ENCODE peak calls at places on chromosomes 12 and 14, in six cellular contexts. F is chondrocyte; H is omental fat pad; A is activated CD4-positive, alpha-beta T cell treated with anti-CD3 and anti-CD28 coated beads, Interleukin-2, amount 10 ng/mL, durations not matched to agents 7 days and 5 days; O is mucosa of gallbladder; Z is adrenal gland. P is an unnamed sample.

GRCh38 chr12:39919790-39920189 is 186.1 kb downstream of the SLC2A13 start:
- DNase-seq in F (no peak), H (no peak), A (no peak), O (peak; percentile 25), Z (no peak), P (peak; percentile 6)

GRCh38 chr12:10191865-10192264 is 13.0 kb downstream of the TMEM52B start:
- DNase-seq in F (no peak), H (no peak), A (no peak), O (no peak), Z (peak; percentile 21), P (no peak)

GRCh38 chr12:10178766-10179165 is at the start of gene TMEM52B:
- DNase-seq in F (no peak), H (no peak), A (no peak), O (no peak), Z (no peak), P (no peak)

GRCh38 chr12:86663691-86664090 is 407.5 kb upstream of the MGAT4C start:
- DNase-seq in F (no peak), H (no peak), A (no peak), O (no peak), Z (no peak), P (no peak)

GRCh38 chr14:101557811-101558738 is 3.2 kb upstream of the DIO3 start:
- DNase-seq in F (peak; percentile 74), H (no peak), A (no peak), O (no peak), Z (peak; percentile 23), P (peak; percentile 62)

GRCh38 chr12:78880078-78880477 is 15.5 kb downstream of the SYT1 start:
- DNase-seq in F (no peak), H (no peak), A (no peak), O (no peak), Z (no peak), P (no peak)

GRCh38 chr14:23360496-23360895 is 4.5 kb downstream of the EFS start:
- DNase-seq in F (no peak), H (no peak), A (no peak), O (no peak), Z (no peak), P (peak; percentile 13)

GRCh38 chr12:4997939-4998338 is 45.7 kb upstream of the KCNA5 start:
- DNase-seq in F (no peak), H (no peak), A (no peak), O (no peak), Z (peak; percentile 39), P (no peak)

GRCh38 chr12:561908-562593 is 101.2 kb downstream of the NINJ2 start:
- DNase-seq in F (no peak), H (no peak), A (no peak), O (no peak), Z (no peak), P (no peak)

GRCh38 chr14:67373347-67373746 is 13.2 kb downstream of the EIF2S1 start:
- DNase-seq in F (no peak), H (no peak), A (no peak), O (no peak), Z (no peak), P (no peak)

GRCh38 chr12:65499167-65499566 is 220.7 kb downstream of the MSRB3 start:
- DNase-seq in F (no peak), H (no peak), A (no peak), O (no peak), Z (no peak), P (no peak)

GRCh38 chr14:105456736-105457703 is 17.6 kb upstream of the CRIP2 start:
- DNase-seq in F (no peak), H (no peak), A (no peak), O (no peak), Z (no peak), P (no peak)

GRCh38 chr12:132400011-132400641 is 70.7 kb upstream of the GALNT9 start:
- DNase-seq in F (peak; percentile 61), H (no peak), A (no peak), O (no peak), Z (peak; percentile 9), P (no peak)

GRCh38 chr12:52042706-52043385 is 8.4 kb upstream of the NR4A1 start:
- DNase-seq in F (no peak), H (no peak), A (no peak), O (no peak), Z (no peak), P (no peak)

GRCh38 chr14:22472935-22473854 is 115.8 kb downstream of the DAD1 start:
- DNase-seq in F (no peak), H (no peak), A (no peak), O (peak; percentile 57), Z (peak; percentile 41), P (peak; percentile 42)

GRCh38 chr14:52935847-52936246 is 15.0 kb downstream of the FERMT2 start:
- DNase-seq in F (no peak), H (no peak), A (no peak), O (no peak), Z (no peak), P (no peak)

GRCh38 chr14:50321009-50321660 is 9.0 kb downstream of the DMAC2L start:
- DNase-seq in F (no peak), H (no peak), A (peak; percentile 80), O (peak; percentile 74), Z (peak; percentile 73), P (peak; percentile 65)

GRCh38 chr12:9741726-9742125 is 8.8 kb upstream of the CLECL1 start:
- DNase-seq in F (no peak), H (no peak), A (peak; percentile 89), O (no peak), Z (no peak), P (no peak)

GRCh38 chr12:95674088-95674595 is 116.4 kb downstream of the NTN4 start:
- DNase-seq in F (no peak), H (no peak), A (no peak), O (no peak), Z (no peak), P (no peak)

GRCh38 chr12:115857923-115858322 is 419.6 kb downstream of the MED13L start:
- DNase-seq in F (no peak), H (no peak), A (no peak), O (no peak), Z (peak; percentile 13), P (no peak)

GRCh38 chr12:101877816-101878811 is 734 bp downstream of the DRAM1 start:
- DNase-seq in F (no peak), H (no peak), A (no peak), O (no peak), Z (peak; percentile 52), P (peak; percentile 40)

GRCh38 chr14:23694085-23694975 is 58.2 kb downstream of the DHRS2 start:
- DNase-seq in F (no peak), H (no peak), A (no peak), O (no peak), Z (no peak), P (peak; percentile 54)

GRCh38 chr14:50533314-50533705 is 941 bp upstream of the MAP4K5 start:
- DNase-seq in F (no peak), H (no peak), A (no peak), O (no peak), Z (no peak), P (no peak)

GRCh38 chr12:101552277-101552676 is 42.5 kb upstream of the MYBPC1 start:
- DNase-seq in F (no peak), H (no peak), A (no peak), O (peak; percentile 22), Z (no peak), P (no peak)

P was measured in Calu3.